ENCODE peak calls at places on chromosomes 12 and 14, in nine cellular contexts. M is endothelial cell; E is HCT116; I is lung; T is substantia nigra; B is COR-L47; A is CD4-positive, alpha-beta T cell; R is NCI-H748 treated with DMSO at 0.1 percent for 48 hours; Q is anterior cingulate cortex. G is an unnamed sample.

GRCh38 chr12:107134558-107134957 is 41.2 kb upstream of the CRY1 start:
- DNase-seq in B (no peak), E (peak), T (no peak), M (peak), R (no peak), I (no peak), A (peak), Q (no peak), G (no peak)

GRCh38 chr14:64191756-64192155 is 102.4 kb downstream of the ESR2 start:
- DNase-seq in Q (no peak), A (no peak), E (no peak), R (no peak), I (no peak), T (no peak), M (no peak), B (no peak), G (peak)

GRCh38 chr14:23910081-23910875 is 43.3 kb upstream of the DHRS4 start:
- DNase-seq in A (no peak), E (peak), R (peak), T (no peak), Q (no peak), I (peak), B (peak), M (peak), G (peak)

GRCh38 chr14:64149921-64150320 is 144.2 kb downstream of the ESR2 start:
- DNase-seq in I (peak), Q (no peak), T (no peak), E (no peak), M (no peak), A (no peak), R (no peak), B (no peak), G (no peak)

GRCh38 chr12:54526800-54527630 is 22.4 kb upstream of the PDE1B start:
- DNase-seq in B (no peak), I (no peak), R (no peak), A (peak), M (peak), T (no peak), Q (no peak), E (peak), G (peak)

GRCh38 chr12:115004469-115005146 is 320.6 kb upstream of the TBX3 start:
- DNase-seq in I (no peak), E (no peak), A (no peak), R (no peak), B (no peak), Q (no peak), M (no peak), T (no peak), G (no peak)

GRCh38 chr12:75097003-75097402 is 112.6 kb downstream of the KCNC2 start:
- DNase-seq in E (no peak), I (no peak), M (no peak), B (no peak), T (no peak), Q (no peak), R (no peak), A (no peak), G (no peak)

GRCh38 chr12:108289342-108290131 is 49.6 kb downstream of the CMKLR1 start:
- DNase-seq in E (no peak), R (no peak), M (no peak), A (no peak), I (no peak), B (no peak), T (no peak), Q (peak), G (no peak)

GRCh38 chr14:20409226-20409625 is 4.1 kb downstream of the TEP1 start:
- DNase-seq in T (no peak), A (no peak), E (no peak), B (no peak), M (no peak), R (no peak), I (no peak), Q (no peak), G (no peak)

GRCh38 chr12:105214141-105214540 is 21.8 kb downstream of the APPL2 start:
- DNase-seq in R (no peak), B (no peak), M (no peak), I (no peak), E (no peak), T (no peak), A (no peak), Q (no peak), G (peak)

GRCh38 chr12:53055471-53056266 is 5.8 kb downstream of the TNS2 start:
- DNase-seq in R (no peak), Q (no peak), B (no peak), M (no peak), I (peak), E (no peak), A (no peak), T (no peak), G (no peak)

GRCh38 chr12:103924761-103925641 is 5.2 kb upstream of the HSP90B1 start:
- DNase-seq in A (no peak), B (no peak), E (peak), Q (no peak), R (no peak), I (no peak), T (no peak), M (no peak), G (no peak)

GRCh38 chr14:52661314-52661713 is 34.0 kb downstream of the ERO1A start:
- DNase-seq in Q (no peak), R (no peak), M (no peak), B (no peak), E (no peak), I (no peak), A (no peak), T (no peak), G (no peak)

GRCh38 chr14:97411938-97412612 is 614.9 kb downstream of the VRK1 start:
- DNase-seq in E (no peak), T (no peak), M (peak), R (no peak), I (no peak), A (no peak), Q (no peak), B (no peak), G (no peak)

GRCh38 chr12:84619053-84619452 is 293.5 kb downstream of the SLC6A15 start:
- DNase-seq in T (no peak), Q (no peak), M (no peak), B (no peak), E (no peak), I (no peak), A (no peak), R (no peak), G (no peak)

GRCh38 chr14:69259531-69260245 is at the start of gene GALNT16:
- DNase-seq in B (peak), T (no peak), I (no peak), A (no peak), M (peak), Q (no peak), E (no peak), R (no peak), G (peak)

GRCh38 chr12:124294686-124295315 is at the start of gene RFLNA:
- DNase-seq in E (no peak), R (no peak), B (no peak), M (peak), T (no peak), A (no peak), Q (no peak), I (no peak), G (no peak)

GRCh38 chr12:95975491-95975890 is 20.7 kb downstream of the HAL start:
- DNase-seq in E (no peak), I (no peak), M (no peak), B (no peak), A (no peak), T (no peak), R (no peak), Q (no peak), G (no peak)

GRCh38 chr14:55915464-55915863 is 202.7 kb upstream of the PELI2 start:
- DNase-seq in B (no peak), M (no peak), A (no peak), T (no peak), E (no peak), I (no peak), Q (no peak), R (no peak), G (no peak)

GRCh38 chr12:24404086-24404815 is 454.8 kb upstream of the SOX5 start:
- DNase-seq in M (no peak), I (no peak), Q (no peak), R (no peak), E (no peak), B (no peak), T (no peak), A (no peak), G (no peak)

GRCh38 chr12:43237238-43237879 is 314.6 kb downstream of the ADAMTS20 start:
- DNase-seq in M (no peak), R (no peak), E (no peak), B (no peak), I (no peak), T (no peak), Q (no peak), A (no peak), G (no peak)

GRCh38 chr14:34330846-34331245 is 131.2 kb downstream of the SPTSSA start:
- DNase-seq in M (no peak), I (no peak), R (no peak), E (no peak), T (no peak), B (no peak), A (no peak), Q (no peak), G (no peak)

GRCh38 chr12:105670664-105671063 is 340.2 kb downstream of the C12orf75 start:
- DNase-seq in E (no peak), A (no peak), B (no peak), I (peak), R (no peak), Q (no peak), M (no peak), T (no peak), G (no peak)

GRCh38 chr14:28695109-28695508 is 71.5 kb upstream of the FOXG1 start:
- DNase-seq in R (no peak), M (no peak), A (no peak), T (no peak), E (no peak), B (no peak), Q (no peak), I (no peak), G (no peak)

GRCh38 chr14:52272375-52272774 is 4.9 kb downstream of the PTGDR start:
- DNase-seq in R (peak), B (peak), Q (no peak), E (peak), T (no peak), I (no peak), A (no peak), M (peak), G (peak)

GRCh38 chr12:47863985-47864384 is 40.8 kb downstream of the VDR start:
- DNase-seq in Q (no peak), M (no peak), B (no peak), I (no peak), E (no peak), A (no peak), T (no peak), R (no peak), G (no peak)

GRCh38 chr12:30980886-30981662 is 54.5 kb downstream of the TSPAN11 start:
- DNase-seq in T (no peak), I (no peak), B (no peak), R (no peak), M (no peak), A (no peak), Q (no peak), E (no peak), G (no peak)

GRCh38 chr12:69330475-69331473 is 17.4 kb upstream of the LYZ start:
- DNase-seq in T (no peak), R (no peak), M (peak), I (no peak), A (peak), E (no peak), B (no peak), Q (no peak), G (no peak)

GRCh38 chr12:64180951-64181350 is 41.1 kb downstream of the KICS2 start:
- DNase-seq in R (no peak), T (no peak), B (no peak), E (peak), M (no peak), A (no peak), I (no peak), Q (no peak), G (peak)

GRCh38 chr12:19841451-19841850 is 402.2 kb downstream of the AEBP2 start:
- DNase-seq in T (no peak), M (no peak), A (no peak), I (no peak), B (no peak), R (no peak), E (no peak), Q (no peak), G (no peak)

GRCh38 chr14:22721213-22721612 is 45.3 kb upstream of the OXA1L start:
- DNase-seq in B (no peak), M (no peak), Q (no peak), A (no peak), I (no peak), E (no peak), T (no peak), R (no peak), G (no peak)

G was measured in NCI-H460.